ENCODE peak calls at places on chromosomes 6 and 20, in ten cellular contexts. M, P, G, I, F, O, Q, U, S and B are unnamed samples.

GRCh38 chr6:162613310-162613709 is 114.3 kb downstream of the PRKN start:
- DNase-seq in M (no peak), P (no peak), G (no peak), I (no peak), F (no peak), O (no peak), Q (no peak), U (no peak), S (no peak), B (no peak)

GRCh38 chr20:40080059-40080652 is 608.9 kb downstream of the MAFB start:
- DNase-seq in M (no peak), P (no peak), G (no peak), I (no peak), F (no peak), O (no peak), Q (no peak), U (no peak), S (no peak), B (peak; percentile 49)

GRCh38 chr6:101803146-101803545 is 409.6 kb downstream of the GRIK2 start:
- DNase-seq in M (no peak), P (no peak), G (no peak), I (no peak), F (no peak), O (no peak), Q (no peak), U (no peak), S (no peak), B (no peak)

GRCh38 chr6:30591008-30591407 is 19.8 kb downstream of the ABCF1 start:
- DNase-seq in M (no peak), P (no peak), G (no peak), I (no peak), F (no peak), O (peak; percentile 68), Q (no peak), U (no peak), S (no peak), B (no peak)

GRCh38 chr6:154962751-154963150 is 32.4 kb upstream of the TIAM2 start:
- DNase-seq in M (no peak), P (no peak), G (no peak), I (no peak), F (no peak), O (no peak), Q (no peak), U (no peak), S (no peak), B (no peak)

GRCh38 chr6:159961523-159961922 is 7.4 kb upstream of the IGF2R start:
- DNase-seq in M (no peak), P (no peak), G (no peak), I (no peak), F (no peak), O (no peak), Q (no peak), U (no peak), S (no peak), B (no peak)

GRCh38 chr20:54622338-54623280 is 147.2 kb downstream of the DOK5 start:
- DNase-seq in M (no peak), P (no peak), G (no peak), I (no peak), F (no peak), O (no peak), Q (no peak), U (no peak), S (no peak), B (peak; percentile 57)

GRCh38 chr20:6959900-6960312 is 192.4 kb downstream of the BMP2 start:
- DNase-seq in M (no peak), P (no peak), G (no peak), I (no peak), F (no peak), O (no peak), Q (no peak), U (no peak), S (no peak), B (no peak)

GRCh38 chr6:131924881-131925474 is 26.2 kb downstream of the CCN2 start:
- DNase-seq in M (no peak), P (no peak), G (no peak), I (no peak), F (no peak), O (no peak), Q (peak; percentile 52), U (no peak), S (peak; percentile 72), B (no peak)

GRCh38 chr6:122580731-122581130 is 29.5 kb upstream of the PKIB start:
- DNase-seq in M (no peak), P (no peak), G (no peak), I (no peak), F (no peak), O (no peak), Q (peak; percentile 35), U (no peak), S (no peak), B (no peak)

GRCh38 chr6:111986651-111987050 is 67.3 kb upstream of the CCN6 start:
- DNase-seq in M (no peak), P (no peak), G (no peak), I (no peak), F (no peak), O (no peak), Q (no peak), U (no peak), S (no peak), B (no peak)

GRCh38 chr6:118696262-118696661 is 44.9 kb upstream of the CEP85L start:
- DNase-seq in M (no peak), P (no peak), G (no peak), I (no peak), F (no peak), O (no peak), Q (no peak), U (no peak), S (no peak), B (no peak)

GRCh38 chr6:159714404-159714803 is 12.9 kb upstream of the WTAP start:
- DNase-seq in M (no peak), P (no peak), G (no peak), I (no peak), F (no peak), O (no peak), Q (no peak), U (no peak), S (no peak), B (no peak)

GRCh38 chr20:46332373-46333135 is 24.3 kb upstream of the CDH22 start:
- DNase-seq in M (no peak), P (no peak), G (no peak), I (no peak), F (no peak), O (no peak), Q (no peak), U (no peak), S (no peak), B (no peak)

GRCh38 chr20:58682656-58683055 is 9.9 kb upstream of the NPEPL1 start:
- DNase-seq in M (no peak), P (no peak), G (no peak), I (no peak), F (no peak), O (no peak), Q (no peak), U (no peak), S (no peak), B (no peak)

GRCh38 chr20:3847419-3847940 is 846 bp downstream of the MAVS start:
- DNase-seq in M (no peak), P (no peak), G (no peak), I (peak; percentile 8), F (no peak), O (no peak), Q (no peak), U (no peak), S (no peak), B (no peak)

GRCh38 chr6:31004285-31004684 is 6.0 kb upstream of the MUC22 start:
- DNase-seq in M (no peak), P (no peak), G (no peak), I (no peak), F (no peak), O (no peak), Q (no peak), U (no peak), S (no peak), B (no peak)

GRCh38 chr6:49205526-49205925 is 257.5 kb downstream of the MMUT start:
- DNase-seq in M (no peak), P (no peak), G (no peak), I (no peak), F (no peak), O (no peak), Q (peak; percentile 85), U (no peak), S (no peak), B (no peak)

GRCh38 chr6:80540700-80541099 is 434.2 kb downstream of the BCKDHB start:
- DNase-seq in M (no peak), P (no peak), G (no peak), I (no peak), F (no peak), O (no peak), Q (no peak), U (no peak), S (no peak), B (no peak)

GRCh38 chr20:47970282-47970903 is 185.1 kb upstream of the SULF2 start:
- DNase-seq in M (no peak), P (no peak), G (no peak), I (no peak), F (no peak), O (no peak), Q (no peak), U (no peak), S (no peak), B (no peak)

GRCh38 chr6:53922571-53922981 is 127.8 kb downstream of the LRRC1 start:
- DNase-seq in M (no peak), P (no peak), G (no peak), I (no peak), F (no peak), O (no peak), Q (no peak), U (no peak), S (no peak), B (no peak)

GRCh38 chr6:139308936-139309603 is 17.3 kb upstream of the TXLNB start:
- DNase-seq in M (no peak), P (no peak), G (no peak), I (no peak), F (no peak), O (peak; percentile 35), Q (no peak), U (no peak), S (no peak), B (no peak)

GRCh38 chr20:18443841-18444240 is 23.0 kb downstream of the DZANK1 start:
- DNase-seq in M (no peak), P (no peak), G (no peak), I (no peak), F (no peak), O (no peak), Q (no peak), U (no peak), S (no peak), B (no peak)

GRCh38 chr6:165222315-165223025 is 86.9 kb downstream of the C6orf118 start:
- DNase-seq in M (no peak), P (no peak), G (no peak), I (no peak), F (no peak), O (no peak), Q (no peak), U (no peak), S (no peak), B (no peak)

GRCh38 chr20:32037929-32038328 is 14.1 kb upstream of the HCK start:
- DNase-seq in M (no peak), P (no peak), G (no peak), I (no peak), F (no peak), O (no peak), Q (no peak), U (no peak), S (no peak), B (no peak)

GRCh38 chr6:166615059-166615770 is 11.8 kb downstream of the RPS6KA2 start:
- DNase-seq in M (no peak), P (peak; percentile 71), G (no peak), I (no peak), F (no peak), O (no peak), Q (no peak), U (no peak), S (no peak), B (no peak)

GRCh38 chr6:44297063-44298038 is 15.8 kb downstream of the AARS2 start:
- DNase-seq in M (peak; percentile 47), P (peak; percentile 51), G (peak; percentile 74), I (peak; percentile 45), F (peak; percentile 63), O (no peak), Q (peak; percentile 43), U (peak; percentile 31), S (peak; percentile 63), B (peak; percentile 43)

GRCh38 chr6:170147832-170148708 is 142.8 kb downstream of the DLL1 start:
- DNase-seq in M (peak; percentile 47), P (no peak), G (no peak), I (peak; percentile 50), F (no peak), O (no peak), Q (no peak), U (peak; percentile 22), S (peak; percentile 32), B (peak; percentile 59)